ENCODE peak calls at places on chromosomes 16 and 17, in six cellular contexts. C, N, O, M, H and X are unnamed samples.

GRCh38 chr17:66724581-66725341 is 110.2 kb upstream of the CACNG5 start:
- DNase-seq in C (no peak), N (no peak), O (no peak), M (no peak), H (no peak), X (no peak)

GRCh38 chr16:69179255-69180010 is 7.5 kb upstream of the SNTB2 start:
- DNase-seq in C (no peak), N (no peak), O (no peak), M (peak), H (no peak), X (no peak)

GRCh38 chr17:67477687-67478086 is 100.6 kb downstream of the PITPNC1 start:
- DNase-seq in C (peak), N (peak), O (no peak), M (no peak), H (no peak), X (no peak)

GRCh38 chr16:79047337-79047736 is 553.2 kb downstream of the MAF start:
- DNase-seq in C (no peak), N (no peak), O (peak), M (no peak), H (no peak), X (no peak)

GRCh38 chr16:70778901-70779309 is 22.1 kb downstream of the VAC14 start:
- DNase-seq in C (no peak), N (no peak), O (no peak), M (no peak), H (peak), X (peak)

GRCh38 chr16:86733526-86734254 is 155.3 kb downstream of the FOXL1 start:
- DNase-seq in C (no peak), N (no peak), O (no peak), M (no peak), H (no peak), X (peak)

GRCh38 chr17:1111599-1112443 is 68.0 kb downstream of the ABR start:
- DNase-seq in C (no peak), N (no peak), O (no peak), M (peak), H (no peak), X (no peak)

GRCh38 chr17:17675925-17676534 is 5.2 kb upstream of the RAI1 start:
- DNase-seq in C (no peak), N (peak), O (peak), M (no peak), H (no peak), X (no peak)

GRCh38 chr16:54424043-54424451 is 137.5 kb upstream of the IRX3 start:
- DNase-seq in C (no peak), N (no peak), O (no peak), M (no peak), H (no peak), X (no peak)

GRCh38 chr16:88856122-88856827 is 472 bp downstream of the GALNS start:
- DNase-seq in C (no peak), N (peak), O (peak), M (no peak), H (peak), X (peak)